ENCODE peak calls at places on chromosomes 6 and 20, in six cellular contexts. G is HepG2, M is GM12878, V is A549, N is K562, U is endothelial cell of umbilical vein. R is an unnamed sample.

GRCh38 chr6:26392932-26393636 is 9.0 kb upstream of the BTN3A1 start:
- DNase-seq in G (no peak), M (no peak), U (no peak), N (no peak), V (no peak), R (no peak)

GRCh38 chr6:69331886-69332285 is 464.9 kb downstream of the LMBRD1 start:
- DNase-seq in V (no peak), M (no peak), U (no peak), G (no peak), N (no peak), R (no peak)

GRCh38 chr6:110018486-110018885 is 40.4 kb downstream of the GPR6 start:
- DNase-seq in G (no peak), N (no peak), V (no peak), M (no peak), U (no peak), R (no peak)

GRCh38 chr6:138527376-138528092 is 28.2 kb upstream of the NHSL1 start:
- DNase-seq in G (no peak), N (no peak), V (no peak), M (no peak), U (no peak), R (no peak)

GRCh38 chr6:29011276-29011734 is 6.2 kb upstream of the ZNF311 start:
- DNase-seq in V (peak), U (peak), G (no peak), M (no peak), N (peak), R (peak)

GRCh38 chr20:44142416-44142815 is 44.6 kb downstream of the JPH2 start:
- DNase-seq in U (no peak), G (no peak), V (no peak), N (no peak), M (no peak), R (peak)

GRCh38 chr6:30619561-30619960 is 1.9 kb downstream of the MRPS18B start:
- DNase-seq in M (no peak), U (no peak), G (no peak), V (no peak), N (no peak), R (no peak)

GRCh38 chr6:99603421-99604160 is 3.0 kb upstream of the PRDM13 start:
- DNase-seq in M (no peak), U (peak), N (peak), V (peak), G (no peak), R (peak)

GRCh38 chr6:140909620-140910019 is 1223.1 kb upstream of the GJE1 start:
- DNase-seq in M (no peak), G (no peak), V (no peak), U (no peak), N (no peak), R (no peak)

GRCh38 chr6:161198781-161199505 is 74.9 kb downstream of the AGPAT4 start:
- DNase-seq in G (no peak), V (no peak), M (no peak), U (no peak), N (no peak), R (no peak)

GRCh38 chr20:62025832-62026563 is 39.7 kb downstream of the TAF4 start:
- DNase-seq in M (no peak), V (no peak), U (peak), G (peak), N (peak), R (peak)

GRCh38 chr20:51514252-51514651 is 28.3 kb downstream of the NFATC2 start:
- DNase-seq in V (no peak), U (no peak), G (no peak), M (no peak), N (no peak), R (no peak)

GRCh38 chr6:33992191-33992590 is 153.7 kb downstream of the GRM4 start:
- DNase-seq in N (no peak), G (no peak), U (no peak), V (no peak), M (no peak), R (no peak)

GRCh38 chr6:63448229-63448628 is 124.1 kb upstream of the LOC128125822 start:
- DNase-seq in M (no peak), G (peak), N (no peak), V (peak), U (no peak), R (no peak)

GRCh38 chr6:131862486-131862885 is 54.7 kb downstream of the ENPP1 start:
- DNase-seq in N (no peak), G (no peak), V (no peak), U (no peak), M (no peak), R (no peak)

GRCh38 chr20:31908016-31908415 is 37.6 kb downstream of the TTLL9 start:
- DNase-seq in M (no peak), N (no peak), U (no peak), V (no peak), G (no peak), R (no peak)

GRCh38 chr20:59783020-59784010 is 150.1 kb downstream of the SYCP2 start:
- DNase-seq in U (peak), N (peak), G (peak), V (peak), M (no peak), R (peak)

GRCh38 chr20:51995038-51995437 is 192.7 kb upstream of the SALL4 start:
- DNase-seq in U (peak), M (no peak), V (no peak), N (no peak), G (no peak), R (no peak)

GRCh38 chr6:130973521-130974277 is 89.3 kb downstream of the EPB41L2 start:
- DNase-seq in M (no peak), U (no peak), N (no peak), G (no peak), V (no peak), R (no peak)

GRCh38 chr6:53347250-53347920 is 1.4 kb downstream of the ELOVL5 start:
- DNase-seq in V (no peak), U (peak), N (no peak), M (no peak), G (no peak), R (peak)

GRCh38 chr6:21826460-21826859 is 232.9 kb downstream of the SOX4 start:
- DNase-seq in V (no peak), M (no peak), N (no peak), G (no peak), U (no peak), R (no peak)

GRCh38 chr20:63461364-63461763 is 11.1 kb downstream of the KCNQ2 start:
- DNase-seq in V (no peak), N (peak), U (no peak), G (no peak), M (no peak), R (peak)

GRCh38 chr6:135087803-135088202 is 33.2 kb upstream of the HBS1L start:
- DNase-seq in M (no peak), U (no peak), V (no peak), G (no peak), N (no peak), R (peak)

GRCh38 chr6:72035483-72035882 is 149.1 kb downstream of the RIMS1 start:
- DNase-seq in M (no peak), N (no peak), V (no peak), G (no peak), U (no peak), R (no peak)

GRCh38 chr6:10478187-10479040 is 42.7 kb upstream of the GCNT2 start:
- DNase-seq in U (peak), V (peak), M (no peak), G (peak), N (peak), R (peak)

GRCh38 chr6:151763938-151764680 is 43.4 kb upstream of the ESR1 start:
- DNase-seq in M (no peak), V (peak), G (peak), U (peak), N (peak), R (peak)

GRCh38 chr20:9838378-9839295 is at the start of gene PAK5:
- DNase-seq in V (peak), U (peak), N (no peak), G (peak), M (no peak), R (no peak)

GRCh38 chr6:49915035-49915434 is 48.7 kb upstream of the CRISP1 start:
- DNase-seq in U (no peak), N (no peak), G (no peak), M (no peak), V (no peak), R (no peak)

GRCh38 chr20:42559665-42560064 is 630.0 kb downstream of the PTPRT start:
- DNase-seq in G (no peak), N (no peak), U (no peak), M (no peak), V (no peak), R (no peak)

GRCh38 chr20:62368629-62369507 is 1.8 kb upstream of the LAMA5 start:
- DNase-seq in M (no peak), V (no peak), U (peak), N (peak), G (peak), R (no peak)

GRCh38 chr6:3414704-3415453 is 42.0 kb downstream of the SLC22A23 start:
- DNase-seq in M (no peak), U (no peak), G (peak), V (no peak), N (peak), R (peak)

GRCh38 chr6:141580121-141580520 is 552.6 kb upstream of the GJE1 start:
- DNase-seq in M (no peak), N (no peak), G (no peak), U (no peak), V (no peak), R (no peak)

GRCh38 chr6:150877928-150878327 is 12.4 kb downstream of the MTHFD1L start:
- DNase-seq in M (no peak), G (peak), V (no peak), U (no peak), N (no peak), R (no peak)

GRCh38 chr6:17059820-17060219 is 42.0 kb upstream of the STMND1 start:
- DNase-seq in V (no peak), N (no peak), U (no peak), M (no peak), G (no peak), R (no peak)

GRCh38 chr20:32565735-32566032 is 19.4 kb downstream of the NOL4L start:
- DNase-seq in U (no peak), V (no peak), M (no peak), N (no peak), G (no peak), R (no peak)

GRCh38 chr20:47859255-47859654 is 74.0 kb upstream of the SULF2 start:
- DNase-seq in U (no peak), V (no peak), M (no peak), G (no peak), N (no peak), R (no peak)

GRCh38 chr6:10518461-10519216 is 2.5 kb upstream of the GCNT2 start:
- DNase-seq in V (no peak), M (no peak), G (peak), N (peak), U (peak), R (peak)

GRCh38 chr6:143279385-143279784 is 171.1 kb downstream of the ADAT2 start:
- DNase-seq in V (peak), G (peak), M (no peak), N (peak), U (peak), R (peak)

DNA sequence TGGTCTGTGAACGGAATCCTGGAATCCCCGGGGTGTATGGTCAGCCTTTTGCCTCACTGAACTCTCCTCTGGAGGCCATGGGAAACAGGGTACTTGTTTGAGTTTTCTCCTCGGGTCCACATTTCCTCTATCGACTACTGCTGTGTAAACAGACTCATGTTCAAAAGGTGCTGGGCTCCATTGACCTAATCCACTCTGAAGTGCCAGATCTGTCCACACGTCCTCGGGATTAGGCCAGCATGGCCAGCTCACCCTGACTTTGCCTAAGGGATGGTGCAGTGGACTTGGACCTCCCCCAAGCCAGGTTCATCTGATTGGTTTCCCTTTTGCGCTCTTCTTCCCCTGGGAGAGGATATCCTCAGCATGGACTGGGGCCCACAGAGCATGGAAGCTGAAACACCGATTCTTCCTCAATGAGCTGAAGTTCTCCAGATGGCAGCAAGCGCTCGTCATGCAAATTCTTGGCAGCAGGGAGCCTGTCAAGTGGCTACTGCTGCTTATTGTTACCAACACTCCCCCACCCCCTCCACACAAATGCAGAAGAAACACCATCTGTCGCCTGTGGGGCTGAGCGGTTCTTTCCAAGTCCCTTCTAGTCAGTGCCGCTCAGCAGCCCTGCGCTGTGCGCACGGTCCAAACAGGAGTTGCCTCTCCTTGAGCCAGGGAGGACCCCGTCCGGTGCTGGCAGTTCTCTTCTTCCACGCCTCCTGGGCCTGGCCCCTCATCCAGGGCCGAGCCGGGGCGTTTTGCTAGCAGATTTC is 292.6 kb upstream of the MARCKS start:
- DNase-seq in V (no peak), G (peak), N (no peak), M (no peak), U (peak), R (peak)
- H3K4me3 ChIP-seq in V (no peak), G (no peak), N (no peak), M (no peak), U (no peak), R (no peak)

DNA sequence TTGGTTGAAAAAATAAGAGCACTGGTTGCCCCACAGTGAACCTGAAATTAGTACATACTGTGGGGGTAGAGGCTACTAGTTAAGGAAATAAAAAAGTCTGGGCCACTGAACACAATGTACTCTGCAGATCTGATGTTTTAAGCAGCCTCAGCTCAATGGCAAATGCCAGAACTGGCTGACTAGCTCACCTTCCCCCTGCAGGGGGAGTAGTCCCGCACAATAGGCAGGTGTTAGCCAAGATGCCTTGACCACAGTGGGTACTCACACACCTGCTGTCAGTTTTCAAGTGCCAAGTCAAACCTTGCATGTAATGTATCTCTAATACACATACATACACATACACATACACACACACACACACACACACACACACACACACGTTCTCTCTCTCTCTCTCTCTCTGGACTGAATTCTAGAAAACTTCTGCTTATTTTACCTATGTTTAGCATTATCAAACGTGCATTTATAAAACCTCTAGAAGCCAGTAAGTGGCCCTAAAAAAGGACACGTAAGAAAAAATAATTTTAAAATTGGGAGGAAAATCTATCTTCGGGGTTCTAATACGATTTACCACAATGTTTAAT is 36.1 kb downstream of the GMDS start:
- DNase-seq in N (peak), V (no peak), G (peak), M (peak), U (peak), R (peak)
- TF ChIP-seq CTCF in N (peak), V (peak), G (peak), M (peak), U (peak), R (peak)

GRCh38 chr6:119484598-119484997 is 135.0 kb upstream of the MAN1A1 start:
- DNase-seq in N (no peak), U (no peak), V (no peak), M (no peak), G (no peak), R (no peak)
- TF ChIP-seq MYC in N (no peak), U (no peak), V (no peak), M (no peak), G (no peak), R (no peak)

DNA sequence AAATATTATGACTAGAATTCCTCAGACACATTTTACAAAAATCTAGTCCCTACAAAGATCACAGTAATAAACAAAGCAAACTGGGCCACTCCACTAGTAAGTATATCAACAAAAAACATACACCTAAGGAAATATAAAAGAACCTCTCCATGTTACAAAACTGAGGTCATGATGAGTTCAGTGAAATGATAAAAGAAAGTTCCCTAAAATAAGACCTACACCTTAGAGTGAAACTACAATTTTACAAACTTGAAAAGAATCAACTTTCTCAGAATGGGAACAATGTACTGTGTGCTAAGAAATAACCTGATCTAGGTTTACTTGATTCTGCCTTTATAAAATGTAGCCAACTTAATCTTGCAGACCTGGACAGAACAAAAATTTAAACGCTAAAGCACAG is 2.0 kb downstream of the RALGAPA2 start:
- DNase-seq in V (no peak), G (no peak), N (no peak), M (no peak), U (no peak), R (no peak)
- H3K4me3 ChIP-seq in V (no peak), G (peak), N (no peak), M (peak), U (peak), R (peak)

GRCh38 chr20:36493801-36494114 is 47.6 kb upstream of the MYL9 start:
- DNase-seq in V (no peak), M (no peak), N (no peak), U (no peak), G (no peak), R (no peak)

GRCh38 chr20:36496707-36497669 is 44.3 kb upstream of the MYL9 start:
- DNase-seq in N (no peak), G (no peak), M (no peak), U (no peak), V (no peak), R (no peak)

GRCh38 chr20:36491901-36492617 is 49.3 kb upstream of the MYL9 start:
- DNase-seq in N (no peak), U (peak), V (no peak), G (no peak), M (no peak), R (peak)

GRCh38 chr20:36490191-36490590 is 51.1 kb upstream of the MYL9 start:
- DNase-seq in G (no peak), M (no peak), U (no peak), N (no peak), V (no peak), R (peak)

DNA sequence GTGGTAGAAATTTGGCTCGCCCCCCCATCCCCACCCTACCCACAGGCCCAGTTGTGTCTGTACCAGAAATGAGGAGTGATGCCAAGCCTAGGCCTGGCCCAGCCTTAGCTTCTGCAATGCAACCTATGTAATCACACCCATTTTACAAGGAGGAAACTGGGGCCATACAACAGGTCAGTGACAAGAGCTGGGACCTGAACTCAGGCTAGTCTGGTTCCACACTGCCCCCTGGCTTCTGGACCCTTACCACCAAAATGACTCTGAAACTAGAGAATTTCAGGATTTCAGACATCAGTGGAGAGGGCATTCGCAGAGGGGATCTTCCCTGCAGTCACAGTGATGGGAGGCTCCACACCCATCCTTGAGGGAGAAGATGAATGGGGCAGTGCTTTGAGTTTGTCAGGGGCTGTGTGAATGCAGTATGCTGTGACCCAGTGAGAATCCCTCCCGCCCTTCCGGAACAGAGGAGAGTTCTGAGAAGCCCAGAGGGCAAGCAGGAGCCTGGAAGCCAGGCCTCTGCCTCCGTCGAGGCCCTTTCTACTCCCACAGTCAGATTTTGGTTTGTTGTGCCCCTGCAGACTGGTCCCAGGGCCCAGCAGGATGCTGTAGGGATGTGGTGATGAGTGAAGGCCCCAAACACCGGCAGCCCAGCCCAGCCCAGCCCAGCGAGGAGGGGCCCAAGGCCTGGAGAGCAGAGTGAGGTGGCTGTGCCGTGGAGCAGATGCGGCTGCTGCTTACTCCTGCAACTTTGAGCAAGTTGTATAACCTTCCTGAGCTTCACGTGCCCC is 48.1 kb upstream of the MYL9 start:
- DNase-seq in M (no peak), N (peak), G (no peak), U (peak), V (no peak), R (peak)
- TF ChIP-seq CTCF in M (peak), N (peak), G (peak), U (peak), V (peak), R (peak)

GRCh38 chr6:166601956-166602355 is 15.5 kb upstream of the RAMACL start:
- DNase-seq in M (no peak), N (no peak), G (no peak), U (no peak), V (no peak), R (no peak)

GRCh38 chr6:166605752-166606151 is 19.3 kb upstream of the RAMACL start:
- DNase-seq in M (no peak), N (no peak), G (no peak), V (no peak), U (no peak), R (no peak)

GRCh38 chr6:166604911-166605310 is 18.4 kb upstream of the RAMACL start:
- DNase-seq in N (no peak), G (no peak), U (no peak), V (no peak), M (no peak), R (no peak)

GRCh38 chr6:166602928-166603690 is 16.6 kb upstream of the RAMACL start:
- DNase-seq in G (no peak), M (no peak), U (no peak), N (no peak), V (no peak), R (no peak)

DNA sequence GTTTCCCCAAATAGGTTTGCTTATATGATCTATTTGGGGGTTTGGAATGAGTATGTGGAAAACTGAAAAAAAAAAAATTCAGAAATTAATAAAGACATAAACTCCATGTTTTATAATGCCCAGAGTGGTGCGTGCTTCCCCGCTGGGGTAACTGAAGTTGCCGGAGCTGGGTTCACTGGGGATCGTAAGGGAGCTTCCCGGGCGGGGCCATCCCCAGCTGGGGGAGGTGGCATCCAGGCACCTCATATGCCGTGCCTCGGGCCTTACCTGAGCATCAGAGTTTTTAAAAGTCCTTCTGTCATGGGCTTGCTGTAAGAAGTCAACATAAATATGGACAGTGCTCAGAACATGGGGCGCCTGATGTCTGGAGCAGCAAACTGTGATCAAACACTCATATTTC is 17.9 kb upstream of the RAMACL start:
- DNase-seq in U (no peak), G (no peak), N (no peak), V (no peak), M (no peak), R (no peak)
- TF ChIP-seq MYC in U (no peak), G (no peak), N (no peak), V (no peak), M (no peak), R (no peak)

R was measured in NB4.